ENCODE peak calls at places on chromosome 3, in four cellular contexts. P is astrocyte of the spinal cord, R is bronchial epithelial cell, U is right lobe of liver. F is an unnamed sample.

GRCh38 chr3:157381606-157382005 is 55.0 kb upstream of the PTX3 start:
- DNase-seq in U (no peak), P (no peak), R (no peak), F (no peak)

GRCh38 chr3:139473155-139473771 is 3.1 kb downstream of the RBP2 start:
- DNase-seq in P (no peak), R (peak; percentile 32), U (peak; percentile 34), F (no peak)

GRCh38 chr3:45236964-45237363 is 10.9 kb upstream of the TMEM158 start:
- DNase-seq in U (no peak), P (no peak), R (peak; percentile 13), F (no peak)

GRCh38 chr3:128317698-128318231 is 148.9 kb downstream of the DNAJB8 start:
- DNase-seq in R (no peak), U (no peak), P (no peak), F (peak; percentile 7)

GRCh38 chr3:107242579-107242978 is 134.7 kb upstream of the CCDC54 start:
- DNase-seq in P (no peak), R (no peak), U (no peak), F (no peak)

GRCh38 chr3:101703169-101703568 is 16.7 kb upstream of the RPL24 start:
- DNase-seq in U (no peak), R (peak; percentile 93), P (no peak), F (no peak)

GRCh38 chr3:110743984-110744383 is 327.6 kb upstream of the NECTIN3 start:
- DNase-seq in R (no peak), U (no peak), P (no peak), F (no peak)

GRCh38 chr3:160793853-160794252 is 37.8 kb downstream of the PPM1L start:
- DNase-seq in R (no peak), U (no peak), P (no peak), F (no peak)

GRCh38 chr3:145692751-145693150 is 468.2 kb downstream of the PLOD2 start:
- DNase-seq in U (no peak), R (no peak), P (no peak), F (no peak)

GRCh38 chr3:56923546-56924224 is 121.9 kb upstream of the ARHGEF3 start:
- DNase-seq in P (peak; percentile 47), U (no peak), R (peak; percentile 81), F (peak; percentile 55)

GRCh38 chr3:111803123-111803593 is 55.9 kb upstream of the PHLDB2 start:
- DNase-seq in P (peak; percentile 97), R (peak; percentile 97), U (peak; percentile 48), F (peak; percentile 97)

GRCh38 chr3:170320471-170321121 is 36.9 kb upstream of the SKIL start:
- DNase-seq in R (peak; percentile 15), U (no peak), P (no peak), F (peak; percentile 31)

GRCh38 chr3:141489184-141489583 is 2.4 kb downstream of the RASA2 start:
- DNase-seq in U (no peak), R (no peak), P (no peak), F (no peak)

GRCh38 chr3:13451301-13451673 is 28.8 kb upstream of the HDAC11 start:
- DNase-seq in U (no peak), R (peak; percentile 77), P (no peak), F (no peak)

GRCh38 chr3:191566469-191566868 is 105.5 kb downstream of the PYDC2 start:
- DNase-seq in P (peak; percentile 26), R (peak; percentile 60), U (no peak), F (no peak)

GRCh38 chr3:13487403-13487802 is 7.3 kb downstream of the HDAC11 start:
- DNase-seq in P (no peak), R (no peak), U (peak; percentile 5), F (no peak)

GRCh38 chr3:142040941-142041575 is 108.3 kb downstream of the TFDP2 start:
- DNase-seq in P (no peak), U (no peak), R (no peak), F (no peak)

GRCh38 chr3:73558399-73559075 is 66.2 kb downstream of the PDZRN3 start:
- DNase-seq in U (no peak), P (peak; percentile 35), R (peak; percentile 23), F (peak; percentile 61)

GRCh38 chr3:98893740-98894139 is 7.8 kb downstream of the DCBLD2 start:
- DNase-seq in U (no peak), R (no peak), P (peak; percentile 51), F (no peak)

GRCh38 chr3:123785602-123786001 is 98.5 kb downstream of the MYLK start:
- DNase-seq in P (no peak), U (no peak), R (no peak), F (no peak)

GRCh38 chr3:20760981-20761380 is 575.0 kb upstream of the SGO1 start:
- DNase-seq in U (no peak), P (no peak), R (peak; percentile 4), F (no peak)

GRCh38 chr3:83934208-83935150 is 1024.3 kb upstream of the CADM2 start:
- DNase-seq in R (peak; percentile 99), U (no peak), P (peak; percentile 59), F (peak; percentile 34)

GRCh38 chr3:169512991-169513390 is 150.5 kb downstream of the MECOM start:
- DNase-seq in U (no peak), R (no peak), P (no peak), F (no peak)

GRCh38 chr3:126938520-126939346 is 44.2 kb upstream of the PLXNA1 start:
- DNase-seq in U (no peak), P (no peak), R (no peak), F (no peak)

GRCh38 chr3:149971403-149972075 is 844 bp upstream of the PFN2 start:
- DNase-seq in R (peak; percentile 37), U (peak; percentile 57), P (no peak), F (peak; percentile 65)

GRCh38 chr3:83523470-83524073 is 1435.2 kb upstream of the CADM2 start:
- DNase-seq in P (peak; percentile 67), U (no peak), R (peak; percentile 58), F (peak; percentile 85)

GRCh38 chr3:29914861-29915524 is 634.1 kb downstream of the RBMS3 start:
- DNase-seq in R (peak; percentile 28), P (peak; percentile 80), U (no peak), F (peak; percentile 62)

GRCh38 chr3:155912574-155913190 is 42.2 kb downstream of the GMPS start:
- DNase-seq in R (no peak), P (peak; percentile 35), U (no peak), F (peak; percentile 69)

GRCh38 chr3:133535971-133536634 is 37.4 kb upstream of the CDV3 start:
- DNase-seq in R (peak; percentile 94), U (peak; percentile 49), P (peak; percentile 93), F (peak; percentile 95)

DNA sequence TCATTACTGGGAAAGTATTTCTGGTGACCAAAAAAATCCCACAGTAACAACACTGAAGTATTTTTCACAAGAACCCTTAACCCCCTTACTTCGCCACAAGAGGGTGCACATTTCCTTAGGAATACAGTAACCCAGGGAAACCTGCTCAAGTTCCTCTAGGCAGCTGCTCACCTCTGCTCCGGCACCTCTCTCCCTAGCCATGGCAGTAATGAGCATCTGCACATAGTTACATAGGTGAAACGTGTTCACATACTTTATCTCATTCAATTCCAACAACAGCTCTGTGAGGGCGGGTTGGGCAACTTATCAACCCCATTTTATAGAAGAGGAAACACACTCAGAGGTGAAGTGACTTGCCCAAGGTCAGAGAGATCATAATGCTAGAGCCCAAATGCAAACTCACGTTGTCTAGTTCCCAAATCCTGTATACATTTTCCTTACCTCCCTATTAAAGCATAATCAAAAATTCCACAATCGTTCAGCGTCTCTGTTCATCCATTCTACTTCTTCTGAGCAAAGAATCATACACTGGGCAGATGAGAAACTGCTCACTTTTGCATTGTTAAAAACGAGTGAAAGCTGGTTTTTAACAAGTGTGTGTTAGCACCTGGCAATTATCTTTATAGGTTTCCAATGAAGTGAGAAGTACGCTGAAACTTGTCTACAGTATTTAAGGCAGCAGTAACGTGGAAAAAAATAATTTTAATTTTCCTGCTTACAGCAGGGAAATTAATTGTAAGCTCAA is 90.7 kb downstream of the IGF2BP2 start:
- DNase-seq in U (no peak), R (peak; percentile 90), P (peak; percentile 88), F (peak; percentile 95)
- TF ChIP-seq CTCF in U (peak; percentile 40), R (peak; percentile 61), P (peak; percentile 70), F (peak; percentile 79)

GRCh38 chr3:22960326-22960984 is 242.7 kb upstream of the UBE2E2 start:
- DNase-seq in P (peak; percentile 45), U (no peak), R (peak; percentile 38), F (peak; percentile 69)
- H3K4me3 ChIP-seq in P (no peak overlapping the region), U (no peak overlapping the region), R (no peak overlapping the region), F (no peak overlapping the region)

DNA sequence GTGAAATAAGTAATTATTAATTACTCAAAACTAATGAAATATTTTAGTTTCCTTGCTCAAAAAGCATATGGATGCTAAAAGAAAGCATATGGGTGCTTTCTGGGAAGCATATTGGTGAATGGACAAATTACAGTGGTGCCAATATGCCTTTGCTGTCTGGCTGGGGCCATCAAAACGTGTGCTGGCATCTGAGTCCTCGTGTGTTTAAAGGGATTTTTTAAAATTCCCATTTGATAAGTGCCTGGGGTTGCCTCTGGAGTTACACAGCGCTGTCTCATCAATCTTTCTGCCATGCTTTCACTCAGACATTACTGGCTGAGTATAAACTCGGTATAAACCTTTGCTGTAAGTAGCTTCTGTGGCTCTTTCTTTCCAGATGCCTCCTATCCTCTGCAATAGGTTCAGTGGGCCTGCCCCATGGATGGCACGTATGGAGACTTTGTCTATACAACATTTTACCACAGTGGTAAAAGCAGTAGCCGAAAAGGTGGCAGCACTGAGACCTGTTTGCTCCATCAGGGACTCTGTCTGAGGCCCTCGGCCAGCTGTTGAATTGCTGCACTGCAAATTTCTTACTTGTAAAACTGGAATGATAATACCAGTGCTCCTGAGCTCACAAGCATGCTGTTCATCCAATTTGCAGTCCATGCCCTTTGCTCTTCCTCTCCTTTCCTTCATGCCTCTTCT is 195.5 kb downstream of the LPP start:
- DNase-seq in U (no peak), R (peak; percentile 14), P (no peak), F (peak; percentile 43)
- TF ChIP-seq CTCF in U (no peak), R (no peak), P (peak; percentile 22), F (peak; percentile 37)

GRCh38 chr3:16695710-16696109 is 90.5 kb upstream of the DAZL start:
- DNase-seq in R (no peak), U (no peak), P (no peak), F (no peak)
- H3K4me3 ChIP-seq in R (no peak overlapping the region), U (no peak overlapping the region), P (no peak overlapping the region), F (no peak overlapping the region)

GRCh38 chr3:38281895-38282686 is at the start of gene SLC22A14:
- DNase-seq in U (no peak), R (no peak), P (no peak), F (no peak)
- TF ChIP-seq CTCF in U (no peak), R (no peak), P (peak; percentile 6), F (peak; percentile 38)

GRCh38 chr3:59245300-59245878 is 195.6 kb upstream of the CFAP20DC start:
- DNase-seq in P (peak; percentile 35), U (no peak), R (no peak), F (no peak)

GRCh38 chr3:59248976-59249375 is 199.2 kb upstream of the CFAP20DC start:
- DNase-seq in P (no peak), U (no peak), R (no peak), F (no peak)

GRCh38 chr3:59245879-59246501 is 196.2 kb upstream of the CFAP20DC start:
- DNase-seq in R (peak; percentile 41), U (no peak), P (peak; percentile 71), F (peak; percentile 84)

GRCh38 chr3:59247402-59247841 is 197.6 kb upstream of the CFAP20DC start:
- DNase-seq in P (no peak), U (no peak), R (peak; percentile 50), F (no peak)

GRCh38 chr3:59246719-59247401 is 197.0 kb upstream of the CFAP20DC start:
- DNase-seq in R (no peak), U (no peak), P (no peak), F (no peak)
- H3K4me3 ChIP-seq in R (no peak overlapping the region), U (no peak overlapping the region), P (no peak overlapping the region), F (no peak overlapping the region)

GRCh38 chr3:153161138-153161713 is 800 bp upstream of the RAP2B start:
- DNase-seq in P (peak; percentile 100), U (peak; percentile 93), R (peak; percentile 98), F (peak; percentile 100)
- TF ChIP-seq CTCF in P (no peak), U (no peak), R (no peak), F (no peak)